ENCODE peak calls at places on chromosomes 16 and 17, in four cellular contexts. G, S, J and A are unnamed samples.

GRCh38 chr16:19264123-19264673 is 21.3 kb upstream of the CLEC19A start:
- DNase-seq in G (no peak), S (no peak), J (no peak), A (no peak)

GRCh38 chr16:30473231-30474061 is 904 bp downstream of the ITGAL start:
- DNase-seq in G (no peak), S (no peak), J (no peak), A (no peak)

GRCh38 chr16:86924537-86924936 is 346.2 kb downstream of the FOXL1 start:
- DNase-seq in G (no peak), S (no peak), J (no peak), A (no peak)

GRCh38 chr16:88456356-88457292 is 3.5 kb downstream of the ZFPM1 start:
- DNase-seq in G (no peak), S (no peak), J (no peak), A (no peak)

GRCh38 chr16:55367796-55368195 is 43.8 kb downstream of the IRX6 start:
- DNase-seq in G (no peak), S (no peak), J (no peak), A (no peak)

GRCh38 chr16:30846649-30847402 is 47.1 kb downstream of the BCL7C start:
- DNase-seq in G (peak), S (no peak), J (peak), A (no peak)

GRCh38 chr17:9644910-9645751 is at the start of gene USP43:
- DNase-seq in G (no peak), S (peak), J (peak), A (no peak)

GRCh38 chr16:58346831-58347371 is 45.4 kb upstream of the GINS3 start:
- DNase-seq in G (no peak), S (no peak), J (no peak), A (no peak)

GRCh38 chr17:55219939-55220338 is 44.8 kb upstream of the HLF start:
- DNase-seq in G (no peak), S (no peak), J (no peak), A (no peak)

GRCh38 chr17:76515291-76515949 is 14.2 kb upstream of the RHBDF2 start:
- DNase-seq in G (peak), S (no peak), J (no peak), A (no peak)

GRCh38 chr16:73161977-73162376 is 114.0 kb upstream of the ZFHX3 start:
- DNase-seq in G (no peak), S (no peak), J (no peak), A (no peak)

GRCh38 chr16:59754854-59755253 is 1020.7 kb upstream of the GOT2 start:
- DNase-seq in G (no peak), S (no peak), J (no peak), A (no peak)

GRCh38 chr16:31487076-31487719 is 4.3 kb downstream of the SLC5A2 start:
- DNase-seq in G (no peak), S (no peak), J (no peak), A (no peak)

GRCh38 chr16:27367463-27368357 is 34.3 kb upstream of the IL21R start:
- DNase-seq in G (peak), S (peak), J (peak), A (peak)

GRCh38 chr17:80018917-80019651 is 16.6 kb downstream of the TBC1D16 start:
- DNase-seq in G (no peak), S (no peak), J (no peak), A (no peak)

GRCh38 chr17:41639492-41640473 is 15.4 kb upstream of the KRT17 start:
- DNase-seq in G (no peak), S (no peak), J (no peak), A (no peak)

GRCh38 chr17:74394275-74394950 is 27.1 kb downstream of the GPR142 start:
- DNase-seq in G (no peak), S (no peak), J (no peak), A (no peak)

DNA sequence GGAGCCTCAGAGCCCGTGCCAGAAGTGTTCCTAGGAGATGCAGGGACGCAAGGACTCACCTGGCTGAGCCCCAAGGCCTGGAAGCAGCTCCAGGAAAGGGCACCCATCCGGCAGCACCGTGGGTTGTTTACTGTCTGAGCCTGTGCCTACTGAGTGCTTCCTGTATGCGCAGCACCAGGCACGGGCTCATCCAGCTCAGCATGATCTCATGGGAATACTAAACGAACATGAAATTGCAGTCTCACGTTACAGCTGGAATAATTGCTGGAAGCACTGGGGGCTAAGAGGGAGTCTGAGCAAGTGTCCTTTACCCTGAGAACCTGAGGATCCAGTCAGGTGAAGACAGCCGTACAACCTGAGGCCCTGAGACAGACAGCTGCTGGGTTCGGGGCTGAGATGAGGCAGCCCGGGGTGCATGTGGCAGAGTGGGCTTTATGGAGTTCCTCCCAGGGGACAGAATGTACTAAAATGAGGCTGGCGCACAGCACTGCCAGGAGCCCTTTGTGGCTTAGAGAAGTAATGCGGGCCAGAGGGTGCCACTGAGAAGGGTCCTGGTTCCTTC is 5.4 kb downstream of the CTRL start:
- DNase-seq in G (peak), S (no peak), J (peak), A (no peak)
- TF ChIP-seq CTCF in G (no peak), S (no peak), J (no peak), A (no peak)

DNA sequence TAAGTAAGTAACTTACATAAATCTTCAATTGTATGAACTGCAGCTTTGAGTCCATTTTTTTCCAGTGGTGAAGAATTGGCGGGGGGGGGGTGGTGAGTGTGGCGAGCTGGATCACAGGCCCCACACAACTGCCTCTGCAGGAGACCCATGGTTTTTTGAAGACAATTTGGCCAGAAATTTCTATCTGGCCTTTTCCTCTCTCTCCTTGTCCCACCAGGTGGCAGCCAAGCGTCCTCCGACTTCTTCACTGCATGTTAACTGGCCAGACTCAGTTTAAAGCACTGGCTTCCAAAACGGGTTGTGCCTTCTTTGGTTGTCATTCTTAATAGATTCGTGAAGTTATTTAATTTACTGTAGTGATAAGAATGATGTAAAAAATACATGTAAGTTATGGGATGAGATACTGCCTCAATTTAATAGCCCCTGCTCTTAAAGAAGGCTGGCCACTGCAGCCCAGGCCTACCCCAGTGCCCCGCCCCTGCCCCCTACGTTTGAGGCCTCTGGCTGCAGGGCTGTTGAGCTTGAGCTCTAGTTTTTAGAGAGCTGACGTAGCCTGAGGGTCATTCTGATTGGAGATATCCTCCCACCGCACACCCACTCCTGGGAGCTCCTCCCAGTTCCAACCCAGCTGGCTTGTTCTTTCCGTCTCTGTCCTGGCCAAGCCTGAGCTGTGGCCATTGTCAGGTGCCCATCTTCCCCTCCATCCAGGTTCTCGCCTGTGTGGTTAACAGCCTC is 36.4 kb downstream of the AKAP1 start:
- DNase-seq in G (peak), S (peak), J (peak), A (peak)
- TF ChIP-seq CTCF in G (peak), S (peak), J (peak), A (peak)

DNA sequence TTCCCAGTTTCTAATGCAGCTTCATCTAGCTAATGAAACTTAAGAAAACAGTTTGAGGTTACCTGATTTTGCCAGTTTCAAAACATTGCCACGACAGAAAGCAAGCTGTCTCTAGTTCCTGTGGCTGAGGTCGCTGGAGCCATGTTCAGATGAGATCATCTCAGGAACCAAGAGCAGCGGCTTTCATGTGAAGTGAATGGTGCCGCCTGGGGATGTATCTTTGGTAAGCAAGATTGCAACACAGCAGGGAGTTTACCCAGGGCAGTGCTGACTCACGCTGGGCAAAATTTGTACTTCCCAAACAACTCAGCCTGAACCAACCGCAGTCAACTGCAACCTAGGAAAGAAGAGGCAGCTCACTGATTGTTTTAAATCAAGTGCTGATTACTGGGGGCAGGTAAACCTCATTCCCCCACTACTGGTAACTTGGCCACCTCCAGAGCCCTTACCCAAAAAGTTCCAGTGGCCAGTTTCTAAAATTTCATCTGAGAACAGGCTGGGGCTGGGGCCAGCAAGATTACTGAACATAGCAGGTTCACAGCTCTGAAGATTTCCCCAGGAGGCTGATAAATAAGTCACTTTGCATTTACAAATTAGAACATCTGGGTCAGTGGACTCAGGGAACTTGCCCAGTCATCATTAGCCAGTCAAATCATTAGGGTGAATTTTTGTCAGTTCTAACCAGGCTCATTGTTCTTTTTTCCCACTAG is at the start of gene RFFL:
- DNase-seq in G (peak), S (peak), J (peak), A (peak)
- TF ChIP-seq CTCF in G (no peak), S (no peak), J (no peak), A (no peak)

DNA sequence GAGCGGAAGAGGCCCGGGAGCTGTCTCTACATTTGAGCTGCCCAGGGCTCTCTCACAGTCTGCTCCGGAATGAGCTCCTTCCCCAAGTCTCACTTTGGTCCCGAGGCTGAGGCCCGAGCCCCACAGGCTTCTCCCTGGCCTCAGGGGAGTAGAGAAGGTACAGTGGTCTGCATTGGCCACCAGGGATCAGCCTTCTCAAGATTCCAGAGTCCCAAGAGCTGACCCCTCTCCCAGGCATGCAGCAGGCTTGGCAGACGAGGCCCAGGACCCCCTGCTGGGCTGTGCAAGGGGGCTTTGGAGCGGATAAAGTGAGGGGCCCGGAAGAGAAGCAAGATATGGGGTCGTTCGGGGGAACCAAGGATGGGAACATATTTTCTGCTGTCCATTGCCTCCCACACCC is 3.1 kb downstream of the PRSS27 start:
- DNase-seq in G (no peak), S (no peak), J (peak), A (no peak)
- TF ChIP-seq CTCF in G (no peak), S (no peak), J (no peak), A (no peak)